ENCODE peak calls at places on chromosome 7, in seven cellular contexts. One of them, this sample, is unnamed.

GRCh38 chr7:40647719-40648118 is 512.9 kb downstream of the SUGCT start:
- DNase-seq in AG09309: peak
- DNase-seq in mesothelial cell of epicardium: no peak
- DNase-seq in breast epithelium: no peak
- DNase-seq in upper lobe of left lung: no peak
- DNase-seq in type B pancreatic cell: no peak
- DNase-seq in left ventricle myocardium inferior: no peak
- DNase-seq in this sample: no peak

GRCh38 chr7:11638026-11638774 is 193.8 kb downstream of the THSD7A start:
- DNase-seq in mesothelial cell of epicardium: no peak
- DNase-seq in upper lobe of left lung: no peak
- DNase-seq in type B pancreatic cell: no peak
- DNase-seq in AG09309: no peak
- DNase-seq in breast epithelium: no peak
- DNase-seq in left ventricle myocardium inferior: no peak
- DNase-seq in this sample: no peak

GRCh38 chr7:75611557-75612178 is 119.5 kb downstream of the SPDYE5 start:
- DNase-seq in mesothelial cell of epicardium: no peak
- DNase-seq in left ventricle myocardium inferior: peak
- DNase-seq in upper lobe of left lung: peak
- DNase-seq in breast epithelium: peak
- DNase-seq in AG09309: no peak
- DNase-seq in type B pancreatic cell: no peak
- DNase-seq in this sample: no peak

GRCh38 chr7:140308060-140308459 is 90.3 kb downstream of the SLC37A3 start:
- DNase-seq in type B pancreatic cell: no peak
- DNase-seq in left ventricle myocardium inferior: no peak
- DNase-seq in upper lobe of left lung: no peak
- DNase-seq in mesothelial cell of epicardium: no peak
- DNase-seq in AG09309: no peak
- DNase-seq in breast epithelium: no peak
- DNase-seq in this sample: no peak

GRCh38 chr7:95950698-95951097 is 178.3 kb downstream of the DYNC1I1 start:
- DNase-seq in mesothelial cell of epicardium: no peak
- DNase-seq in breast epithelium: no peak
- DNase-seq in upper lobe of left lung: no peak
- DNase-seq in type B pancreatic cell: no peak
- DNase-seq in AG09309: peak
- DNase-seq in left ventricle myocardium inferior: no peak
- DNase-seq in this sample: no peak

GRCh38 chr7:50336909-50337703 is 32.6 kb downstream of the IKZF1 start:
- DNase-seq in AG09309: no peak
- DNase-seq in breast epithelium: no peak
- DNase-seq in mesothelial cell of epicardium: no peak
- DNase-seq in upper lobe of left lung: no peak
- DNase-seq in type B pancreatic cell: no peak
- DNase-seq in left ventricle myocardium inferior: no peak
- DNase-seq in this sample: no peak

GRCh38 chr7:47783456-47784240 is 164.6 kb downstream of the PKD1L1 start:
- DNase-seq in mesothelial cell of epicardium: peak
- DNase-seq in AG09309: peak
- DNase-seq in breast epithelium: no peak
- DNase-seq in type B pancreatic cell: no peak
- DNase-seq in upper lobe of left lung: no peak
- DNase-seq in left ventricle myocardium inferior: no peak
- DNase-seq in this sample: no peak

GRCh38 chr7:30422922-30423321 is 55.7 kb downstream of the NOD1 start:
- DNase-seq in breast epithelium: no peak
- DNase-seq in left ventricle myocardium inferior: no peak
- DNase-seq in upper lobe of left lung: peak
- DNase-seq in type B pancreatic cell: no peak
- DNase-seq in AG09309: no peak
- DNase-seq in mesothelial cell of epicardium: no peak
- DNase-seq in this sample: no peak

GRCh38 chr7:375491-375821 is 85.5 kb downstream of the FOXL3 start:
- DNase-seq in type B pancreatic cell: no peak
- DNase-seq in upper lobe of left lung: peak
- DNase-seq in left ventricle myocardium inferior: no peak
- DNase-seq in breast epithelium: peak
- DNase-seq in AG09309: no peak
- DNase-seq in mesothelial cell of epicardium: peak
- DNase-seq in this sample: peak

GRCh38 chr7:100603697-100604077 is 1.5 kb downstream of the PCOLCE start:
- DNase-seq in left ventricle myocardium inferior: no peak
- DNase-seq in breast epithelium: no peak
- DNase-seq in upper lobe of left lung: no peak
- DNase-seq in AG09309: no peak
- DNase-seq in mesothelial cell of epicardium: peak
- DNase-seq in type B pancreatic cell: no peak
- DNase-seq in this sample: no peak

GRCh38 chr7:100604078-100604975 is 2.2 kb downstream of the PCOLCE start:
- DNase-seq in AG09309: no peak
- DNase-seq in mesothelial cell of epicardium: peak
- DNase-seq in left ventricle myocardium inferior: peak
- DNase-seq in type B pancreatic cell: no peak
- DNase-seq in breast epithelium: peak
- DNase-seq in upper lobe of left lung: peak
- DNase-seq in this sample: peak

GRCh38 chr7:100602889-100603696 is 930 bp downstream of the PCOLCE start:
- DNase-seq in type B pancreatic cell: no peak
- DNase-seq in mesothelial cell of epicardium: peak
- DNase-seq in AG09309: peak
- DNase-seq in breast epithelium: peak
- DNase-seq in upper lobe of left lung: peak
- DNase-seq in left ventricle myocardium inferior: peak
- DNase-seq in this sample: no peak

GRCh38 chr7:100598425-100598824 is 3.7 kb upstream of the PCOLCE start:
- DNase-seq in upper lobe of left lung: no peak
- DNase-seq in breast epithelium: no peak
- DNase-seq in type B pancreatic cell: no peak
- DNase-seq in mesothelial cell of epicardium: no peak
- DNase-seq in AG09309: no peak
- DNase-seq in left ventricle myocardium inferior: no peak
- DNase-seq in this sample: no peak

GRCh38 chr7:100600222-100601038 is 1.7 kb upstream of the PCOLCE start:
- DNase-seq in left ventricle myocardium inferior: no peak
- DNase-seq in breast epithelium: no peak
- DNase-seq in mesothelial cell of epicardium: no peak
- DNase-seq in upper lobe of left lung: no peak
- DNase-seq in AG09309: no peak
- DNase-seq in type B pancreatic cell: no peak
- DNase-seq in this sample: no peak
- TF ChIP-seq CTCF in left ventricle myocardium inferior: no peak
- TF ChIP-seq CTCF in breast epithelium: no peak
- TF ChIP-seq CTCF in mesothelial cell of epicardium: no peak
- TF ChIP-seq CTCF in upper lobe of left lung: no peak
- TF ChIP-seq CTCF in AG09309: no peak
- TF ChIP-seq CTCF in type B pancreatic cell: no peak
- TF ChIP-seq CTCF in this sample: no peak

GRCh38 chr7:26858229-26858568 is 6.2 kb downstream of the SKAP2 start:
- DNase-seq in mesothelial cell of epicardium: no peak
- DNase-seq in breast epithelium: no peak
- DNase-seq in left ventricle myocardium inferior: no peak
- DNase-seq in upper lobe of left lung: no peak
- DNase-seq in AG09309: no peak
- DNase-seq in type B pancreatic cell: no peak
- DNase-seq in this sample: no peak

GRCh38 chr7:26861050-26861449 is 3.3 kb downstream of the SKAP2 start:
- DNase-seq in upper lobe of left lung: no peak
- DNase-seq in type B pancreatic cell: no peak
- DNase-seq in AG09309: no peak
- DNase-seq in mesothelial cell of epicardium: no peak
- DNase-seq in breast epithelium: no peak
- DNase-seq in left ventricle myocardium inferior: no peak
- DNase-seq in this sample: no peak

GRCh38 chr7:26858735-26859134 is 5.7 kb downstream of the SKAP2 start:
- DNase-seq in AG09309: no peak
- DNase-seq in left ventricle myocardium inferior: no peak
- DNase-seq in upper lobe of left lung: no peak
- DNase-seq in mesothelial cell of epicardium: no peak
- DNase-seq in breast epithelium: no peak
- DNase-seq in type B pancreatic cell: no peak
- DNase-seq in this sample: no peak

GRCh38 chr7:26859720-26860119 is 4.7 kb downstream of the SKAP2 start:
- DNase-seq in AG09309: no peak
- DNase-seq in type B pancreatic cell: no peak
- DNase-seq in mesothelial cell of epicardium: no peak
- DNase-seq in upper lobe of left lung: no peak
- DNase-seq in breast epithelium: no peak
- DNase-seq in left ventricle myocardium inferior: no peak
- DNase-seq in this sample: no peak

GRCh38 chr7:26860361-26860760 is 4.0 kb downstream of the SKAP2 start:
- DNase-seq in AG09309: no peak
- DNase-seq in breast epithelium: no peak
- DNase-seq in left ventricle myocardium inferior: no peak
- DNase-seq in mesothelial cell of epicardium: no peak
- DNase-seq in type B pancreatic cell: no peak
- DNase-seq in upper lobe of left lung: no peak
- DNase-seq in this sample: no peak
- TF ChIP-seq CTCF in AG09309: peak
- TF ChIP-seq CTCF in breast epithelium: no peak
- TF ChIP-seq CTCF in left ventricle myocardium inferior: no peak
- TF ChIP-seq CTCF in mesothelial cell of epicardium: no peak
- TF ChIP-seq CTCF in type B pancreatic cell: no peak
- TF ChIP-seq CTCF in upper lobe of left lung: no peak
- TF ChIP-seq CTCF in this sample: no peak

GRCh38 chr7:117308891-117309290 is 14.0 kb downstream of the WNT2 start:
- DNase-seq in left ventricle myocardium inferior: no peak
- DNase-seq in mesothelial cell of epicardium: no peak
- DNase-seq in type B pancreatic cell: no peak
- DNase-seq in breast epithelium: no peak
- DNase-seq in upper lobe of left lung: no peak
- DNase-seq in AG09309: no peak
- DNase-seq in this sample: no peak

GRCh38 chr7:117313582-117313981 is 9.3 kb downstream of the WNT2 start:
- DNase-seq in type B pancreatic cell: no peak
- DNase-seq in mesothelial cell of epicardium: no peak
- DNase-seq in upper lobe of left lung: no peak
- DNase-seq in AG09309: no peak
- DNase-seq in left ventricle myocardium inferior: no peak
- DNase-seq in breast epithelium: no peak
- DNase-seq in this sample: no peak

DNA sequence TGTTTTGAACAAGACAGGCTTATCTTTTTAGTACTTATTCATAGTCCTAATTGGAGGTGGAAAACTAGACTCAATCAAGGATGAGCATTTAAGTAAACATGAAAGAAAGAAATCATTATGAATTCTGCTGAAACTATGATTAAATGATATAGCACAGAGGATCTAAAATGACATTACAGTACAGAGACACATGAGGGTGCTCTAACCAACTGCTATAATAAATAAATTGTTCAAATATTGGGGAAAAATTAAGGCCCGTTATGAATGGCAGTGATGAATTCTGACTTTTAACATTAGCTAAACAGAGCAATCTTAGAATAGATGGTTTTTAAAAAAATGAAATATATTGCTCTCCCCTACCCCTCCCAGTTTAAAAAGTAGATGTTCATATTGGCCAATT is 10.3 kb downstream of the WNT2 start:
- DNase-seq in upper lobe of left lung: no peak
- DNase-seq in mesothelial cell of epicardium: no peak
- DNase-seq in type B pancreatic cell: no peak
- DNase-seq in AG09309: no peak
- DNase-seq in breast epithelium: no peak
- DNase-seq in left ventricle myocardium inferior: no peak
- DNase-seq in this sample: no peak
- TF ChIP-seq CTCF in upper lobe of left lung: no peak
- TF ChIP-seq CTCF in mesothelial cell of epicardium: no peak
- TF ChIP-seq CTCF in type B pancreatic cell: peak
- TF ChIP-seq CTCF in AG09309: peak
- TF ChIP-seq CTCF in breast epithelium: no peak
- TF ChIP-seq CTCF in left ventricle myocardium inferior: no peak
- TF ChIP-seq CTCF in this sample: no peak

DNA sequence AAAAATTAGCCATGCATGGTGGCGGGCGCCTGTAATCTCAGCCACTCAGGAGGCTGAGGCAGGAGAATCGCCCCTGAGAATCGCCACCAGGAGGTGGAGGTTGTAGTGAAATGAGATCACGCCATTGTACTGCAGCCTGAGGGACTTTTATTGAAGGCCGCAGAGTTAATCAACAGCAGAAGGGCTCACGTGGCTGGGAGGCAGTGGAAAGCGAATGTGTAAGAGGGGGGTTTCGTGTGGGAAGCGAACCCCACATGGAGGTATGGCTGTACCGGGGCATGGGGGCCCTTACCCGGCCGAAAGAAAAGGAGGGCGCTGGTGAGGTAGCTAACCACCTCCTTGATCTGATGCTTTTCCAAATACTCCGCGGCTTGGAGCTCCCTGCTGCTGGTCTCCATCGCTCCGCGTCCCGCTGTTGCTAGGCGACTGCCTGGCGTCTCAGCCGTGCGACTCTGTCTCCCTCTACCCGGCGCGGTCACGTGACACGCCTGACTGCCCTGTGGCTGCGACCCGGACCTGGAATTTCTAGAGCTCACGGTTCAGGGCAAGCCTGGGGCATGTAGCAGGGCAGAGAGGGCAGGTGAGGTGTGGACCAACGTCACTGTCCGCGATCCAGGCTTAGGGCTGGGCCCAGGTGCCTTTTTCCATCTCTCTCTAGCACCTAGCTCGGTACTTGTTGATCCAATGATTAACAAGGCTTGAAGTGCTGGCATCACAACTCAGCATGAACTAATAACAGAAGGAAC is at the start of gene EFCAB10:
- DNase-seq in left ventricle myocardium inferior: peak
- DNase-seq in mesothelial cell of epicardium: peak
- DNase-seq in type B pancreatic cell: peak
- DNase-seq in upper lobe of left lung: peak
- DNase-seq in breast epithelium: peak
- DNase-seq in AG09309: no peak
- DNase-seq in this sample: no peak
- TF ChIP-seq CTCF in left ventricle myocardium inferior: no peak
- TF ChIP-seq CTCF in mesothelial cell of epicardium: no peak
- TF ChIP-seq CTCF in type B pancreatic cell: peak
- TF ChIP-seq CTCF in upper lobe of left lung: no peak
- TF ChIP-seq CTCF in breast epithelium: no peak
- TF ChIP-seq CTCF in AG09309: peak
- TF ChIP-seq CTCF in this sample: no peak

GRCh38 chr7:133344275-133344674 is 91.4 kb downstream of the EXOC4 start:
- DNase-seq in mesothelial cell of epicardium: no peak
- DNase-seq in breast epithelium: no peak
- DNase-seq in AG09309: no peak
- DNase-seq in type B pancreatic cell: no peak
- DNase-seq in left ventricle myocardium inferior: no peak
- DNase-seq in upper lobe of left lung: no peak
- DNase-seq in this sample: no peak
- TF ChIP-seq CTCF in mesothelial cell of epicardium: no peak
- TF ChIP-seq CTCF in breast epithelium: no peak
- TF ChIP-seq CTCF in AG09309: peak
- TF ChIP-seq CTCF in type B pancreatic cell: peak
- TF ChIP-seq CTCF in left ventricle myocardium inferior: peak
- TF ChIP-seq CTCF in upper lobe of left lung: no peak
- TF ChIP-seq CTCF in this sample: no peak

This sample was measured in activated B cell treated with CpG ODN at 0.5 μM for 24 hours.